ENCODE peak calls at places on chromosome 13, in six cellular contexts. O is fibroblast of the aortic adventitia; K is left cardiac atrium; H is heart right ventricle; Y is stimulated activated CD4-positive, alpha-beta T cell treated with anti-CD3 and anti-CD28 coated beads, Interleukin-1b, Interleukin-23, amount 100 ng/mL, for 1 hour; P is stimulated activated naive CD8-positive, alpha-beta T cell treated with anti-CD3 and anti-CD28 coated beads, Interleukin-15, amount 100 ng/mL, for 72 hours. F is an unnamed sample.

GRCh38 chr13:43339843-43340550 is 316.6 kb downstream of the DNAJC15 start:
- DNase-seq in O (peak), K (no peak), H (no peak), Y (no peak), P (no peak), F (no peak)

GRCh38 chr13:59356607-59357006 is 807.1 kb downstream of the DIAPH3 start:
- DNase-seq in O (peak), K (peak), H (peak), Y (no peak), P (no peak), F (no peak)

GRCh38 chr13:103726808-103727207 is 660.6 kb upstream of the SLC10A2 start:
- DNase-seq in O (no peak), K (no peak), H (no peak), Y (no peak), P (no peak), F (no peak)

GRCh38 chr13:25692156-25692555 is 320.4 kb downstream of the ATP8A2 start:
- DNase-seq in O (no peak), K (no peak), H (no peak), Y (no peak), P (no peak), F (no peak)

GRCh38 chr13:63631006-63631405 is 2215.4 kb upstream of the PCDH20 start:
- DNase-seq in O (no peak), K (no peak), H (no peak), Y (no peak), P (no peak), F (no peak)

GRCh38 chr13:73341748-73342147 is 282.9 kb downstream of the KLF5 start:
- DNase-seq in O (peak), K (no peak), H (no peak), Y (no peak), P (no peak), F (no peak)

GRCh38 chr13:32940601-32941000 is 75.6 kb upstream of the KL start:
- DNase-seq in O (peak), K (peak), H (peak), Y (no peak), P (no peak), F (peak)

GRCh38 chr13:27918041-27918917 is 1.5 kb upstream of the PDX1 start:
- DNase-seq in O (no peak), K (no peak), H (no peak), Y (no peak), P (no peak), F (no peak)

GRCh38 chr13:24692541-24692940 is 12.3 kb downstream of the ATP12A start:
- DNase-seq in O (peak), K (peak), H (no peak), Y (no peak), P (no peak), F (no peak)

GRCh38 chr13:113980489-113981064 is 6.7 kb upstream of the C13orf46 start:
- DNase-seq in O (no peak), K (peak), H (no peak), Y (no peak), P (no peak), F (no peak)

GRCh38 chr13:63481334-63481733 is 2065.7 kb upstream of the PCDH20 start:
- DNase-seq in O (peak), K (no peak), H (no peak), Y (no peak), P (no peak), F (peak)

GRCh38 chr13:20351279-20352022 is 119.3 kb upstream of the GJB6 start:
- DNase-seq in O (peak), K (no peak), H (no peak), Y (no peak), P (no peak), F (no peak)

GRCh38 chr13:74210693-74211393 is 76.6 kb upstream of the KLF12 start:
- DNase-seq in O (peak), K (peak), H (no peak), Y (no peak), P (no peak), F (peak)

GRCh38 chr13:44011036-44011435 is 131.3 kb downstream of the LACC1 start:
- DNase-seq in O (no peak), K (no peak), H (no peak), Y (no peak), P (no peak), F (no peak)

F was measured in cerebellar cortex.